ENCODE peak calls at places on chromosomes 12 and 14, in four cellular contexts. W is esophagus muscularis mucosa, G is stomach, P is HCT116. O is an unnamed sample.
A peak's percentile ranks its signal among the peaks of the same experiment; 100 is the strongest.

GRCh38 chr14:28348797-28349196 is 417.8 kb upstream of the FOXG1 start:
- DNase-seq in G (no peak), P (no peak), W (no peak), O (no peak)

GRCh38 chr12:70074510-70074909 is 168.7 kb upstream of the CNOT2 start:
- DNase-seq in G (no peak), W (no peak), P (no peak), O (no peak)

GRCh38 chr12:69698769-69699540 is at the start of gene BEST3:
- DNase-seq in G (no peak), P (no peak), W (no peak), O (no peak)

GRCh38 chr12:2498961-2499500 is 295.7 kb upstream of the FKBP4 start:
- DNase-seq in W (no peak), P (no peak), G (peak; percentile 74), O (no peak)

GRCh38 chr14:89429206-89430091 is 12.4 kb upstream of the FOXN3 start:
- DNase-seq in G (no peak), P (no peak), W (no peak), O (no peak)

GRCh38 chr14:69571879-69572633 is 2.6 kb downstream of the CCDC177 start:
- DNase-seq in G (peak; percentile 32), P (no peak), W (no peak), O (no peak)

GRCh38 chr12:128120035-128120434 is 146.9 kb upstream of the TMEM132C start:
- DNase-seq in G (no peak), P (no peak), W (no peak), O (no peak)

GRCh38 chr14:91858536-91859275 is 8.6 kb downstream of the TC2N start:
- DNase-seq in G (no peak), P (peak; percentile 16), W (no peak), O (no peak)

GRCh38 chr12:79650440-79650839 is 40.3 kb downstream of the PAWR start:
- DNase-seq in G (no peak), P (no peak), W (no peak), O (no peak)

GRCh38 chr12:89353188-89353822 is 1.0 kb upstream of the DUSP6 start:
- DNase-seq in G (peak; percentile 73), W (no peak), P (peak; percentile 31), O (no peak)

GRCh38 chr12:26884765-26885576 is 52.0 kb upstream of the ITPR2 start:
- DNase-seq in P (peak; percentile 51), G (peak; percentile 92), W (peak; percentile 95), O (no peak)

GRCh38 chr14:60196291-60196690 is 31.1 kb upstream of the DHRS7 start:
- DNase-seq in P (no peak), W (no peak), G (no peak), O (no peak)

GRCh38 chr12:69884386-69884785 is 59.4 kb downstream of the MYRFL start:
- DNase-seq in G (no peak), W (no peak), P (no peak), O (no peak)

GRCh38 chr12:28958553-28959195 is 190.4 kb upstream of the FAR2 start:
- DNase-seq in W (no peak), G (no peak), P (no peak), O (no peak)

GRCh38 chr12:28568083-28568482 is 377.8 kb downstream of the CCDC91 start:
- DNase-seq in W (no peak), P (no peak), G (peak; percentile 27), O (no peak)

GRCh38 chr14:34052658-34053014 is 101.8 kb upstream of the EGLN3 start:
- DNase-seq in W (peak; percentile 88), G (peak; percentile 41), P (peak; percentile 70), O (no peak)

GRCh38 chr12:15754233-15754632 is 35.0 kb downstream of the EPS8 start:
- DNase-seq in W (no peak), G (no peak), P (no peak), O (no peak)

GRCh38 chr14:80465541-80466220 is 254.4 kb upstream of the DIO2 start:
- DNase-seq in W (no peak), P (no peak), G (no peak), O (no peak)

GRCh38 chr12:57089259-57090245 is 638 bp downstream of the NAB2 start:
- DNase-seq in W (no peak), P (no peak), G (peak; percentile 58), O (peak; percentile 96)

GRCh38 chr12:68529869-68530268 is 80.8 kb upstream of the RAP1B start:
- DNase-seq in W (no peak), P (no peak), G (no peak), O (no peak)

GRCh38 chr12:84619053-84619452 is 293.5 kb downstream of the SLC6A15 start:
- DNase-seq in G (no peak), W (no peak), P (no peak), O (no peak)

GRCh38 chr12:131315601-131316000 is 361.9 kb downstream of the ADGRD1 start:
- DNase-seq in G (no peak), W (peak; percentile 83), P (no peak), O (no peak)

GRCh38 chr12:125381373-125381772 is 316.1 kb downstream of the AACS start:
- DNase-seq in W (peak; percentile 83), P (no peak), G (no peak), O (no peak)

GRCh38 chr14:64540208-64541202 is at the start of gene HSPA2:
- DNase-seq in W (peak; percentile 99), G (peak; percentile 99), P (peak; percentile 94), O (peak; percentile 99)

GRCh38 chr14:75492832-75493579 is 29.3 kb upstream of the BATF start:
- DNase-seq in P (no peak), W (peak; percentile 57), G (no peak), O (no peak)

GRCh38 chr12:7093892-7094291 is 1.6 kb upstream of the C1R start:
- DNase-seq in G (no peak), P (no peak), W (no peak), O (no peak)

GRCh38 chr12:14369322-14369721 is 3.8 kb downstream of the ATF7IP start:
- DNase-seq in W (no peak), P (no peak), G (no peak), O (no peak)

GRCh38 chr12:6928703-6929407 is 1.1 kb downstream of the ATN1 start:
- DNase-seq in G (no peak), P (no peak), W (no peak), O (no peak)

GRCh38 chr14:31827325-31827724 is 249.8 kb upstream of the ARHGAP5 start:
- DNase-seq in G (no peak), W (no peak), P (no peak), O (no peak)

GRCh38 chr14:68391292-68392014 is 401.4 kb downstream of the ZFP36L1 start:
- DNase-seq in G (no peak), P (no peak), W (no peak), O (no peak)

GRCh38 chr14:68394113-68394718 is 398.7 kb downstream of the ZFP36L1 start:
- DNase-seq in W (no peak), G (no peak), P (no peak), O (no peak)

GRCh38 chr14:68390731-68391130 is 402.1 kb downstream of the ZFP36L1 start:
- DNase-seq in P (no peak), W (no peak), G (no peak), O (no peak)

GRCh38 chr14:68393178-68393763 is 399.6 kb downstream of the ZFP36L1 start:
- DNase-seq in P (no peak), G (no peak), W (no peak), O (no peak)

DNA sequence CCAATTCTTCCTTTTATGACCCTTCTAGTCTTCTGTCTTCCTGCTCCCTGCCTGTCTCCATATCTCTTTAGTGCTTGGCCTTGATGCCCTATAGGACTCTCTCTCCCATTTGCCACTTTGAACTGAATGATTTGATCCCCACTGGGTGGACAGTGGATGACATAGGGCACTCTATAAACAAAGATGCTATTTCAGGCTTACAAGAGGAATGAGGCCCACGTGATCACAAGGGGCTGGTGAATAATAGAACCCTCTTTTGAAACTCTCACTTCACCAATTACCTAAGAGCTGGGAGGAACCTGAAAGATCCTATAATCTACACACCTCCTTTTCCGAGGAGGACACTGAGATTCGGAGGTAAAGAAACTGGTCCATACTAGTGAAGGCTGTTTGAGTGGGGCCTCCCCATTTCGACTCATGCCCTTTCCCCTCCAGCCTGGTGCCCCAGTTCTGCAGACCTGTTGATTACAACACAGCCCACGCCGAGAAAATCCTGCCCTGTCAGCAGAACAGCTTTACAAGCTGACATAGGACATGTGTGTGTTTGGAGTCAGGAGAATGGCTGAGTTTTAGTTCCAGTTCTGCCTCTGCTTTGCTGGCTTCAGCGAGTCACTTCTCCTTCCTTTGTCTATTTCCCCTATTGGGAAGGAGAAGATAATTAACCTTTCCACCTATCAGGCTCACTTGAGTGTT is 400.3 kb downstream of the ZFP36L1 start:
- DNase-seq in G (peak; percentile 31), P (no peak), W (no peak), O (no peak)
- TF ChIP-seq POLR2AphosphoS5 in G (no peak), P (no peak), W (peak; percentile 47), O (no peak)

GRCh38 chr12:31931796-31932715 is 27.2 kb upstream of the RESF1 start:
- DNase-seq in W (no peak), G (no peak), P (no peak), O (no peak)

GRCh38 chr12:31923063-31923412 is 36.2 kb upstream of the RESF1 start:
- DNase-seq in P (peak; percentile 13), G (no peak), W (no peak), O (no peak)

GRCh38 chr12:31929140-31929526 is 30.1 kb upstream of the RESF1 start:
- DNase-seq in W (no peak), P (no peak), G (no peak), O (no peak)

GRCh38 chr12:31922341-31923062 is 36.7 kb upstream of the RESF1 start:
- DNase-seq in W (no peak), P (peak; percentile 18), G (no peak), O (no peak)

GRCh38 chr12:31928246-31929139 is 30.7 kb upstream of the RESF1 start:
- DNase-seq in W (no peak), P (no peak), G (no peak), O (no peak)
- TF ChIP-seq POLR2AphosphoS5 in W (no peak), P (no peak), G (no peak), O (no peak)

DNA sequence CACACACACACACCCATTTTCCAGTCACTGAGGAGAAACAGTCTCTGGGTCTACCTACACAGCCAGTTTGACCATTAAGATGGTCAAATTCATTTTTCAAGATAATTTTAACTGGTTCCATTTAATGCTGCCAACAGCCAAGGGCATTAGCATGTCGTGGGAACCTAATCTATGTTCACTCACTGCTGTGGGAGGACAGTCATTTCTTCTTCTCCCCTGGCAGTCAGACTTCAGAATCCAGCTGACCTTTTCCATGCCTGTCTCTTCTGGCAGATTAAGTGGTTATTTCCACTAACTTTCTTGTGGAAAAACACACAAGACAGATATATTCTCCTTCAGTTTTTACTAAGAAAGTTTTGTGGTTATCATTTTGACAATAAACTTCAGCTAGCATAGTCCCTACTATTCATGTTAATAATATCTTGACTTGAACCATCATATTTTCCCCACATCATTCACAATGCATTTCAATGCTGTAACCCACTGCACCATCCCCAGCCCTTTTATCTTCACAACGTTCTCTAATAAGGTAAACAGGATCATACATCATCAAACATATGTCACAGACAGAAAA is 82.2 kb downstream of the DAD1 start:
- DNase-seq in G (no peak), P (no peak), W (no peak), O (no peak)
- TF ChIP-seq POLR2AphosphoS5 in G (no peak), P (no peak), W (no peak), O (no peak)

GRCh38 chr12:65825323-65825572 is 965 bp downstream of the HMGA2 start:
- DNase-seq in W (no peak), G (no peak), P (no peak), O (no peak)
- TF ChIP-seq POLR2AphosphoS5 in W (no peak), G (no peak), P (no peak), O (no peak)

DNA sequence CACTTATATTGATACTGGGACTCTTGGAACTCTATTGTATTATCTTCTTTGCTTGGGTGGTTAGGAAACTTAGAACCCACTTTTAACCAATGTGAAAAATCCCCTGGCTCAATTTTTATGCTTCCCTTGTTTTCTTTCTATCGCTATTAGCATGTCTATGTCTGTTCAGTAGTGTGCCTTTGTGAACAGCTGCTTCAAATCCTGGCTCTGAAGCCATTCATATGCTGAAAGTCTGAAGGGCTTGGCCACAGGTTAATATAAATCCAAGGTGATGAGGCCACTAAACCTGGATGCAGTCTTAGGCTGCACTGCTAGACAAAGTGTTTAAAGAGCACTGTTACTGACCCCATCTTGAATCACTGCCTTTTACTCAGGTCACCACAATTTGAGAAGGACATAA is 94.9 kb upstream of the RIC8B start:
- DNase-seq in P (no peak), W (no peak), G (no peak), O (no peak)
- TF ChIP-seq POLR2AphosphoS5 in P (no peak), W (no peak), G (no peak), O (no peak)

O was measured in vagina.